ENCODE peak calls at places on chromosomes 4 and X, in four cellular contexts. J is fibroblast of lung, U is Karpas-422, P is OCI-LY7. I is an unnamed sample.

GRCh38 chrX:23118163-23118562 is 118.4 kb downstream of the DDX53 start:
- DNase-seq in J (no peak), U (no peak), P (no peak), I (no peak)

GRCh38 chr4:185710487-185710995 is 101.5 kb downstream of the SORBS2 start:
- DNase-seq in J (peak), U (no peak), P (no peak), I (peak)

GRCh38 chr4:152634110-152634760 is 45.6 kb downstream of the TMEM154 start:
- DNase-seq in J (no peak), U (no peak), P (no peak), I (peak)

GRCh38 chr4:155967098-155967497 is 13.4 kb upstream of the CTSO start:
- DNase-seq in J (peak), U (no peak), P (no peak), I (no peak)

GRCh38 chr4:176309772-176310171 is 10.0 kb upstream of the SPCS3 start:
- DNase-seq in J (no peak), U (no peak), P (no peak), I (peak)

GRCh38 chr4:147160908-147161513 is 215.3 kb upstream of the TTC29 start:
- DNase-seq in J (peak), U (peak), P (peak), I (peak)

GRCh38 chr4:109552240-109552639 is 7.8 kb upstream of the MCUB start:
- DNase-seq in J (no peak), U (no peak), P (no peak), I (no peak)

GRCh38 chrX:118100091-118100490 is 16.5 kb downstream of the KLHL13 start:
- DNase-seq in J (no peak), U (no peak), P (no peak), I (no peak)

GRCh38 chr4:187839765-187840164 is 155.8 kb upstream of the ZFP42 start:
- DNase-seq in J (no peak), U (no peak), P (no peak), I (no peak)

GRCh38 chr4:120753854-120754253 is 168.7 kb downstream of the PRDM5 start:
- DNase-seq in J (no peak), U (no peak), P (peak), I (no peak)

GRCh38 chr4:152138451-152138850 is 377.6 kb upstream of the GATB start:
- DNase-seq in J (no peak), U (no peak), P (no peak), I (no peak)

GRCh38 chr4:140367738-140368137 is 5.7 kb upstream of the SCOC start:
- DNase-seq in J (peak), U (no peak), P (no peak), I (peak)

GRCh38 chr4:175873707-175874106 is 61.6 kb upstream of the GPM6A start:
- DNase-seq in J (no peak), U (no peak), P (no peak), I (no peak)

GRCh38 chr4:16669036-16669435 is 229.4 kb downstream of the LDB2 start:
- DNase-seq in J (no peak), U (no peak), P (no peak), I (no peak)

GRCh38 chrX:104270916-104271512 is 16.3 kb upstream of the ESX1 start:
- DNase-seq in J (no peak), U (peak), P (peak), I (peak)

GRCh38 chr4:133559987-133560386 is 410.9 kb downstream of the PCDH10 start:
- DNase-seq in J (no peak), U (no peak), P (no peak), I (no peak)

GRCh38 chr4:113541933-113542332 is 219.6 kb downstream of the CAMK2D start:
- DNase-seq in J (peak), U (no peak), P (no peak), I (no peak)

GRCh38 chrX:1807301-1807731 is 192.5 kb downstream of the ASMT start:
- DNase-seq in J (peak), U (no peak), P (no peak), I (peak)

GRCh38 chrX:152819732-152820131 is 10.8 kb downstream of the CETN2 start:
- DNase-seq in J (peak), U (peak), P (no peak), I (peak)

GRCh38 chr4:176187610-176188009 is 7.8 kb downstream of the SPATA4 start:
- DNase-seq in J (peak), U (no peak), P (no peak), I (peak)

GRCh38 chr4:23614284-23614892 is 275.5 kb downstream of the PPARGC1A start:
- DNase-seq in J (peak), U (peak), P (peak), I (peak)

GRCh38 chrX:37912286-37912685 is 64.9 kb upstream of the DYNLT3 start:
- DNase-seq in J (peak), U (no peak), P (no peak), I (peak)

GRCh38 chr4:8391972-8392371 is 48.6 kb downstream of the ACOX3 start:
- DNase-seq in J (peak), U (peak), P (peak), I (peak)

GRCh38 chrX:23952401-23952800 is 44.6 kb downstream of the CXorf58 start:
- DNase-seq in J (no peak), U (no peak), P (no peak), I (no peak)

GRCh38 chrX:14357314-14357713 is 172.0 kb upstream of the GLRA2 start:
- DNase-seq in J (no peak), U (no peak), P (no peak), I (peak)

GRCh38 chrX:119477812-119478232 is 9.6 kb downstream of the SLC25A5 start:
- DNase-seq in J (peak), U (no peak), P (no peak), I (no peak)

GRCh38 chr4:169397762-169398161 is 127.0 kb upstream of the SH3RF1 start:
- DNase-seq in J (peak), U (no peak), P (no peak), I (peak)

GRCh38 chrX:108199691-108200090 is 108.1 kb downstream of the ATG4A start:
- DNase-seq in J (peak), U (peak), P (peak), I (peak)

GRCh38 chr4:53709693-53710092 is 118.4 kb upstream of the LNX1 start:
- DNase-seq in J (no peak), U (no peak), P (no peak), I (no peak)

GRCh38 chr4:106315476-106315967 is 487 bp downstream of the TBCK start:
- DNase-seq in J (peak), U (peak), P (peak), I (peak)

GRCh38 chrX:8913665-8914409 is 112.7 kb upstream of the FAM9A start:
- DNase-seq in J (peak), U (no peak), P (no peak), I (no peak)

GRCh38 chr4:158170691-158171455 is 2.0 kb downstream of the GASK1B start:
- DNase-seq in J (peak), U (peak), P (no peak), I (peak)

GRCh38 chr4:86685401-86685800 is 91.3 kb downstream of the PTPN13 start:
- DNase-seq in J (peak), U (no peak), P (no peak), I (peak)

GRCh38 chrX:106935175-106935574 is 15.0 kb downstream of the CLDN2 start:
- DNase-seq in J (peak), U (no peak), P (no peak), I (no peak)

GRCh38 chr4:154503598-154503997 is 12.0 kb upstream of the DCHS2 start:
- DNase-seq in J (peak), U (peak), P (peak), I (peak)

GRCh38 chr4:134132086-134132783 is 69.4 kb downstream of the PABPC4L start:
- DNase-seq in J (no peak), U (no peak), P (no peak), I (no peak)

GRCh38 chr4:76278583-76278982 is 27.1 kb downstream of the FAM47E start:
- DNase-seq in J (no peak), U (no peak), P (no peak), I (no peak)

GRCh38 chrX:139890991-139891700 is 41.7 kb downstream of the ATP11C start:
- DNase-seq in J (peak), U (no peak), P (no peak), I (peak)

GRCh38 chr4:10737335-10737734 is 52.8 kb upstream of the CLNK start:
- DNase-seq in J (peak), U (no peak), P (no peak), I (peak)

GRCh38 chrX:102599950-102600579 is 750 bp downstream of the ARMCX5 start:
- DNase-seq in J (peak), U (no peak), P (no peak), I (peak)
- H3K4me2 ChIP-seq in J (peak), U (peak), P (peak), I (peak)

DNA sequence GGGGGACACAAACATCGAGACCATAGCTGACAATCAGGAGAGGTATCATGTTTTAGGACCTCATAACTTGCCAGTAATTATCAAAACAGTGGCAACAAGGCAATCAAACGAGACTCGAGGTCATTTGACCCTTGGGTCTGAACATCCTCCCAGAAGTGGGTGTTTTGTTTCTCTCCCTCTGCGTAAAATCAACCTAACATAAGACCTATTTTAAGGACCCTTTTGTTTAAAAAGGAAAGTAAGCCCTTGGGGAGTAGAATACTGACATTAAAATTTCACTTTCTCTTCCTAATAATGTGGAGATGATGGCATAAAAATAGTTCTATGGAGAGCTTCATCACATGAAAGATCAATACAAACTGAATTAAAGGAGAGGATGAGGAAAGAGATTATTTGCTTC is 106.2 kb upstream of the PUDP start:
- DNase-seq in J (no peak), U (no peak), P (no peak), I (no peak)
- H3K4me2 ChIP-seq in J (no peak), U (no peak), P (no peak), I (no peak)

GRCh38 chr4:119237642-119238041 is 25.1 kb downstream of the USP53 start:
- DNase-seq in J (no peak), U (no peak), P (no peak), I (no peak)
- H3K4me2 ChIP-seq in J (no peak), U (no peak), P (no peak), I (no peak)

DNA sequence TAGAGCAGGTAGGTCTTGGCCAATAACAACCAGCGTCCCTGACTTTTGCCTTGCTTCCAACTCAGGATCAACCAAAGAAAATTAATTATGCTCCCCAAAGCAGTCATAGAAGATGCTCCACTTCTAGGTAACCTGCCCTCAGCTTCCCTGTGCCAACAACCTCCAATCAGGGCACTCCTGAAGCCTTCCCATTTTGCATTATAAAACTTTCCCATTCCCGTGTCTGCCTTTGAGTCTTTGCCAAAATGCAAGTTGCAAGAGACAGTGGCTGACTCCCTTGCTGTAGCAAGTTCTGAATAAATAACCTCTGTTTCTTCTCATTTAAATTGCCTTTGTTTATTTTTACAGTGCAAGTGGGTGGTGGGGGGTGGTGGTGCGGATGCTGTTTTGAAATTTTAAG is 418.0 kb downstream of the PACRGL start:
- DNase-seq in J (no peak), U (no peak), P (no peak), I (no peak)
- H3K4me2 ChIP-seq in J (no peak), U (no peak), P (no peak), I (no peak)

DNA sequence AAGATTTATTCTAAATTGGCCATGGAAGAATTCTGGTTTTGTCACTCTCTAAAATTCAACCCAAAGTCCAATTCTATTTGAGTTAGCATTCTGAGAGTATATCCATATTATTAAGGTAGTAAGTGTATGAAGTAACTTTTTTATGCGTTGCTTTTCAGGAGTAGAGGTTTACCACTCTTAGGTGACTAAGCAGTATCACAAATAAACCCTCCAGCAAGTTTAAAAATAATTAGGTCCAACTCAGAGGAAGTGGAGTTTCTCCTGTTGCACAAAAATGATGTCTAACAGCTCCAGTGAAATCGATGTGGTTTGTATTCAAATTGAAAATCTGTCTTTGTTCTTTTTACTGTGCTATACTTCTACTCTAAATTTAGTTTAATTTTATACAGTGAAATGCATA is 6.6 kb downstream of the SCML1 start:
- DNase-seq in J (peak), U (no peak), P (no peak), I (peak)
- H3K4me2 ChIP-seq in J (no peak), U (no peak), P (no peak), I (no peak)

DNA sequence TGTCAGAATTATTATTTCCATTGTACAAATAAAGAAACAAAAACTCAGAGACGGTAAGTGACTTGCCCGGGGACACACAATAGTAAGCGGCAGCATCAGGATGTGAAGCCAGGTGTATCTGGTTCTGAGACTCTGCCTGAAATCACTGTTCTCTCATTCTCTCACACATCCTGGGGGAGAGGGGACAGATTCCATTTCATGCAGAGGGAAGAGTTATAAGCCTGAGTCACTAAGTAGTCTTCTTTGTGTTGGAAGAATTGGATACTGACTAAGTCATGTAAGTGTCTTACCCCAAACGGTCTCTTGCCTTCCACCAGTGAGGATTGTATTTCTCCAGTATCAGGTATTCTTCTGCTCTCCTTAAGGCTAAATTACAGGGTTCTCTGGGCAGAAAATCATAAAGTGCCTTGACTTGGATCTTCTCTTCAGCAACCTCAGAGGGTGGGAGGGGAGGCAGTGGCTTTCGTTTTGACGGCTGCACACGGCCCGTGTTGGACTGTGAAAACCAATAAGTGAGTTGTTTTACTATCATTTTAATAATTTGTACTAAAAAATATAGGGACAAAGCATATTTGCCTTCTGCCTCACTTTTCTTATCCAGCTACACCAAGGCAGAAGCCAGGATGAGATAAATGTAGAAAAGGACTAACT is 21.9 kb downstream of the TXK start:
- DNase-seq in J (peak), U (no peak), P (no peak), I (peak)
- H3K4me2 ChIP-seq in J (no peak), U (no peak), P (no peak), I (no peak)

GRCh38 chr4:93031431-93032098 is 727.8 kb downstream of the GRID2 start:
- DNase-seq in J (no peak), U (no peak), P (no peak), I (no peak)
- H3K4me2 ChIP-seq in J (no peak), U (no peak), P (no peak), I (no peak)

GRCh38 chr4:143358419-143358818 is 21.7 kb downstream of the GAB1 start:
- DNase-seq in J (no peak), U (no peak), P (no peak), I (no peak)
- H3K4me2 ChIP-seq in J (peak), U (no peak), P (peak), I (peak)